ENCODE peak calls at places on chromosomes 2 and 18, in eight cellular contexts. G is heart right ventricle, I is heart left ventricle, D is tibial artery, Z is kidney, T is astrocyte, X is A549, J is upper lobe of left lung. A is an unnamed sample.

GRCh38 chr2:180872256-180872655 is 108.1 kb upstream of the UBE2E3 start:
- DNase-seq in G (no peak), I (no peak), D (no peak), Z (no peak), T (peak; percentile 75), X (no peak), J (no peak), A (peak; percentile 25)

GRCh38 chr2:104043864-104044263 is 810.1 kb upstream of the POU3F3 start:
- DNase-seq in G (no peak), I (peak; percentile 30), D (no peak), Z (no peak), T (no peak), X (peak; percentile 0), J (no peak), A (no peak)

GRCh38 chr2:140630557-140630956 is 1500.3 kb downstream of the LRP1B start:
- DNase-seq in G (no peak), I (no peak), D (no peak), Z (no peak), T (no peak), X (no peak), J (no peak), A (no peak)

GRCh38 chr18:44290366-44290855 is 390.3 kb upstream of the SETBP1 start:
- DNase-seq in G (no peak), I (no peak), D (no peak), Z (no peak), T (peak; percentile 1), X (no peak), J (no peak), A (no peak)

GRCh38 chr2:123200035-123200434 is 825.1 kb upstream of the CNTNAP5 start:
- DNase-seq in G (no peak), I (no peak), D (no peak), Z (no peak), T (no peak), X (no peak), J (no peak), A (no peak)

GRCh38 chr2:143816927-143817326 is 687.7 kb downstream of the ARHGAP15 start:
- DNase-seq in G (no peak), I (no peak), D (no peak), Z (no peak), T (no peak), X (no peak), J (no peak), A (no peak)

GRCh38 chr2:224206816-224207215 is 167.7 kb upstream of the SERPINE2 start:
- DNase-seq in G (no peak), I (no peak), D (no peak), Z (no peak), T (no peak), X (no peak), J (no peak), A (no peak)

GRCh38 chr2:237262838-237263771 is 150.9 kb downstream of the COL6A3 start:
- DNase-seq in G (no peak), I (no peak), D (no peak), Z (no peak), T (peak; percentile 74), X (no peak), J (no peak), A (peak; percentile 51)

GRCh38 chr18:76821875-76822509 is 365 bp upstream of the ZNF236 start:
- DNase-seq in G (peak; percentile 49), I (peak; percentile 68), D (peak; percentile 47), Z (peak; percentile 92), T (peak; percentile 35), X (peak; percentile 41), J (peak; percentile 94), A (peak; percentile 96)

GRCh38 chr18:77702686-77703085 is 453.0 kb downstream of the GALR1 start:
- DNase-seq in G (peak; percentile 10), I (no peak), D (no peak), Z (no peak), T (no peak), X (peak; percentile 1), J (no peak), A (no peak)

GRCh38 chr2:210392469-210392881 is 77.5 kb upstream of the MYL1 start:
- DNase-seq in G (peak; percentile 41), I (no peak), D (no peak), Z (no peak), T (no peak), X (no peak), J (no peak), A (no peak)

GRCh38 chr18:9839806-9840205 is 46.0 kb upstream of the TXNDC2 start:
- DNase-seq in G (no peak), I (no peak), D (no peak), Z (no peak), T (no peak), X (no peak), J (peak; percentile 17), A (no peak)

GRCh38 chr2:74778381-74779371 is 55.3 kb upstream of the HK2 start:
- DNase-seq in G (no peak), I (no peak), D (no peak), Z (no peak), T (no peak), X (no peak), J (peak; percentile 29), A (no peak)

GRCh38 chr2:217396165-217396564 is 536.3 kb upstream of the TNP1 start:
- DNase-seq in G (no peak), I (no peak), D (no peak), Z (no peak), T (no peak), X (no peak), J (no peak), A (peak; percentile 38)

GRCh38 chr2:233199870-233200269 is 51.6 kb upstream of the ATG16L1 start:
- DNase-seq in G (no peak), I (no peak), D (no peak), Z (peak; percentile 39), T (no peak), X (no peak), J (no peak), A (no peak)

GRCh38 chr2:173898178-173898668 is 67.0 kb downstream of the SP3 start:
- DNase-seq in G (no peak), I (no peak), D (no peak), Z (no peak), T (no peak), X (no peak), J (no peak), A (peak; percentile 13)

GRCh38 chr2:239724851-239725550 is 300.1 kb downstream of the NDUFA10 start:
- DNase-seq in G (no peak), I (peak; percentile 13), D (no peak), Z (no peak), T (no peak), X (no peak), J (no peak), A (peak; percentile 86)

GRCh38 chr2:119230630-119231185 is 7.1 kb downstream of the STEAP3 start:
- DNase-seq in G (no peak), I (no peak), D (no peak), Z (no peak), T (peak; percentile 65), X (no peak), J (no peak), A (peak; percentile 86)

GRCh38 chr2:235468978-235469694 is 24.7 kb upstream of the AGAP1 start:
- DNase-seq in G (peak; percentile 37), I (no peak), D (peak; percentile 55), Z (no peak), T (peak; percentile 81), X (peak; percentile 78), J (no peak), A (peak; percentile 93)

GRCh38 chr2:128786800-128787478 is 468.3 kb upstream of the HS6ST1 start:
- DNase-seq in G (no peak), I (no peak), D (no peak), Z (no peak), T (peak; percentile 28), X (no peak), J (peak; percentile 50), A (no peak)

GRCh38 chr2:53622141-53622540 is 145.5 kb upstream of the CHAC2 start:
- DNase-seq in G (no peak), I (no peak), D (no peak), Z (no peak), T (no peak), X (no peak), J (no peak), A (no peak)

GRCh38 chr2:46559257-46559656 is 79.9 kb downstream of the TMEM247 start:
- DNase-seq in G (no peak), I (no peak), D (no peak), Z (no peak), T (no peak), X (no peak), J (no peak), A (no peak)
- H3K4me1 ChIP-seq in G (peaks cover 98% of the 10 kb centered on the region), I (peaks cover 92% of the 10 kb centered on the region), D (no peaks in the 10 kb centered on the region), Z (no peaks in the 10 kb centered on the region), T (no peaks in the 10 kb centered on the region), X (no peaks in the 10 kb centered on the region), J (peaks cover 3% of the 10 kb centered on the region), A (no peaks in the 10 kb centered on the region)

GRCh38 chr2:70946832-70947442 is 11.2 kb downstream of the ATP6V1B1 start:
- DNase-seq in G (peak; percentile 40), I (no peak), D (peak; percentile 49), Z (no peak), T (peak; percentile 32), X (peak; percentile 38), J (no peak), A (peak; percentile 88)
- TF ChIP-seq CTCF in G (peak; percentile 79), I (peak; percentile 54), D (peak; percentile 59), Z (peak; percentile 83), T (peak; percentile 88), X (peak; percentile 95), J (peak; percentile 61), A (peak; percentile 82)

GRCh38 chr2:3148716-3149115 is 228.9 kb downstream of the EIPR1 start:
- DNase-seq in G (no peak), I (no peak), D (no peak), Z (no peak), T (no peak), X (no peak), J (peak; percentile 64), A (no peak)

GRCh38 chr2:3146175-3146574 is 231.4 kb downstream of the EIPR1 start:
- DNase-seq in G (no peak), I (no peak), D (no peak), Z (no peak), T (no peak), X (no peak), J (no peak), A (no peak)

GRCh38 chr2:3146772-3147640 is 230.6 kb downstream of the EIPR1 start:
- DNase-seq in G (no peak), I (no peak), D (no peak), Z (no peak), T (no peak), X (no peak), J (no peak), A (no peak)

GRCh38 chr2:3149441-3150217 is 228.0 kb downstream of the EIPR1 start:
- DNase-seq in G (no peak), I (no peak), D (no peak), Z (no peak), T (no peak), X (no peak), J (peak; percentile 60), A (no peak)

GRCh38 chr2:3147641-3148530 is 229.7 kb downstream of the EIPR1 start:
- DNase-seq in G (no peak), I (no peak), D (no peak), Z (no peak), T (no peak), X (no peak), J (peak; percentile 75), A (no peak)
- H3K4me1 ChIP-seq in G (no peaks in the 10 kb centered on the region), I (no peaks in the 10 kb centered on the region), D (no peaks in the 10 kb centered on the region), Z (no peaks in the 10 kb centered on the region), T (no peaks in the 10 kb centered on the region), X (peaks cover 6% of the 10 kb centered on the region), J (no peaks in the 10 kb centered on the region), A (no peaks in the 10 kb centered on the region)

DNA sequence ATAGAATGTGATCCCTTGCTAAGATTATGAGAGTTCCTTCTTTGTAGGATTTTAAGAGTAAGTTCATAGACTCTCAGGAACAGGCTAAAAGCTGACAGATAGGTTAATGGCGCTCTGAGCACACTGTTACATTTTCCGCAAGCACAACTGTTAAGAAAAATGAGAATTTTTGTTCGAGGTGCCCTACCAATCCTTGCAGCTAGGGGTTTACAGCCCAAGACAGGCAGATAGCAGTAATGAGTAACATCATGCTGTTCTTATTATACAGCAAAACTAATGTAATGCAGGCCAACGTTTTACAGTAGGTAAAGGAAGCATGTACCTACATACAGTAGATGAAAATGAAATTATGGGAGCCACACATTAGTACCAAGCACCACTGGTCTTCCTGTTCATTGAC is 11.2 kb upstream of the BOD1L2 start:
- DNase-seq in G (no peak), I (no peak), D (no peak), Z (no peak), T (no peak), X (no peak), J (no peak), A (no peak)
- TF ChIP-seq CTCF in G (no peak), I (no peak), D (no peak), Z (no peak), T (no peak), X (no peak), J (no peak), A (no peak)